ENCODE peak calls at places on chromosomes 5 and 9, in four cellular contexts. T is GM12878, H is HepG2, F is K562. P is an unnamed sample.

GRCh38 chr5:158451203-158451982 is 592.4 kb upstream of the CLINT1 start:
- DNase-seq in T (no peak), H (no peak), F (no peak), P (no peak)

GRCh38 chr9:134666801-134667200 is 25.2 kb downstream of the COL5A1 start:
- DNase-seq in T (no peak), H (no peak), F (no peak), P (no peak)

GRCh38 chr5:122352331-122352730 is 40.3 kb downstream of the SNCAIP start:
- DNase-seq in T (no peak), H (no peak), F (no peak), P (no peak)

GRCh38 chr5:87300744-87301143 is 33.1 kb downstream of the RASA1 start:
- DNase-seq in T (no peak), H (peak), F (peak), P (peak)

GRCh38 chr5:36017622-36018021 is 26.4 kb upstream of the UGT3A1 start:
- DNase-seq in T (no peak), H (no peak), F (no peak), P (no peak)

GRCh38 chr9:104539275-104539674 is 2.6 kb upstream of the OR13C3 start:
- DNase-seq in T (no peak), H (no peak), F (no peak), P (no peak)

GRCh38 chr9:77166193-77166592 is 11.1 kb upstream of the VPS13A start:
- DNase-seq in T (no peak), H (no peak), F (no peak), P (no peak)

GRCh38 chr5:10839118-10839517 is 78.1 kb upstream of the DAP start:
- DNase-seq in T (no peak), H (no peak), F (no peak), P (no peak)

GRCh38 chr9:16482764-16483163 is 387.7 kb downstream of the BNC2 start:
- DNase-seq in T (no peak), H (no peak), F (no peak), P (no peak)

GRCh38 chr9:121743441-121744001 is 92.1 kb downstream of the DAB2IP start:
- DNase-seq in T (no peak), H (peak), F (no peak), P (peak)

GRCh38 chr5:143316337-143316736 is 87.1 kb downstream of the NR3C1 start:
- DNase-seq in T (no peak), H (no peak), F (no peak), P (no peak)

GRCh38 chr5:95812100-95812472 is 10.4 kb downstream of the GLRX start:
- DNase-seq in T (no peak), H (peak), F (peak), P (no peak)

GRCh38 chr5:140037012-140037411 is 6.1 kb downstream of the NRG2 start:
- DNase-seq in T (no peak), H (no peak), F (no peak), P (no peak)

GRCh38 chr5:127290019-127290945 is at the start of gene MEGF10:
- DNase-seq in T (no peak), H (peak), F (peak), P (no peak)

GRCh38 chr5:14428302-14429081 is 153.1 kb upstream of the OTULINL start:
- DNase-seq in T (no peak), H (no peak), F (no peak), P (no peak)

GRCh38 chr5:55591671-55592070 is 56.9 kb upstream of the PLPP1 start:
- DNase-seq in T (no peak), H (no peak), F (no peak), P (no peak)

GRCh38 chr5:81848368-81848767 is 97.5 kb upstream of the SSBP2 start:
- DNase-seq in T (no peak), H (no peak), F (no peak), P (no peak)

GRCh38 chr9:97570899-97571298 is 62.3 kb downstream of the TSTD2 start:
- DNase-seq in T (no peak), H (no peak), F (no peak), P (no peak)

GRCh38 chr5:153654444-153654843 is 164.0 kb downstream of the GRIA1 start:
- DNase-seq in T (no peak), H (no peak), F (no peak), P (no peak)

GRCh38 chr5:128579111-128579510 is 41.1 kb upstream of the FBN2 start:
- DNase-seq in T (no peak), H (no peak), F (no peak), P (no peak)

GRCh38 chr5:73862796-73863195 is 236.8 kb downstream of the ARHGEF28 start:
- DNase-seq in T (no peak), H (no peak), F (no peak), P (no peak)

GRCh38 chr5:133977858-133978257 is 9.4 kb upstream of the C5orf15 start:
- DNase-seq in T (no peak), H (no peak), F (no peak), P (no peak)

GRCh38 chr5:36950586-36951457 is 74.3 kb downstream of the NIPBL start:
- DNase-seq in T (no peak), H (no peak), F (no peak), P (no peak)

GRCh38 chr5:133460172-133460758 is 152.1 kb downstream of the FSTL4 start:
- DNase-seq in T (no peak), H (no peak), F (peak), P (peak)

GRCh38 chr5:178213748-178214151 is 9.4 kb downstream of the HNRNPAB start:
- DNase-seq in T (no peak), H (no peak), F (no peak), P (no peak)

GRCh38 chr9:104970588-104970987 is 42.6 kb upstream of the ABCA1 start:
- DNase-seq in T (no peak), H (no peak), F (no peak), P (no peak)

GRCh38 chr9:125994066-125994943 is 247.1 kb downstream of the PBX3 start:
- DNase-seq in T (no peak), H (no peak), F (no peak), P (no peak)

GRCh38 chr9:5446451-5447236 is 3.7 kb upstream of the CD274 start:
- DNase-seq in T (no peak), H (no peak), F (no peak), P (no peak)

GRCh38 chr9:87069690-87070089 is 122.4 kb upstream of the GAS1 start:
- DNase-seq in T (no peak), H (no peak), F (no peak), P (no peak)

GRCh38 chr9:137058651-137059234 is 4.9 kb upstream of the ENTPD2 start:
- DNase-seq in T (no peak), H (no peak), F (no peak), P (no peak)

GRCh38 chr9:114792396-114792795 is 13.4 kb downstream of the TNFSF15 start:
- DNase-seq in T (no peak), H (no peak), F (no peak), P (no peak)

GRCh38 chr9:96008502-96009222 is 133.2 kb downstream of the ERCC6L2 start:
- DNase-seq in T (no peak), H (no peak), F (peak), P (no peak)

GRCh38 chr5:125439243-125439642 is 692.8 kb upstream of the ZNF608 start:
- DNase-seq in T (no peak), H (no peak), F (no peak), P (no peak)

GRCh38 chr5:173327948-173328895 is at the start of gene STC2:
- DNase-seq in T (peak), H (peak), F (peak), P (peak)
- H3K9ac ChIP-seq in T (peak), H (peak), F (peak), P (peak)

DNA sequence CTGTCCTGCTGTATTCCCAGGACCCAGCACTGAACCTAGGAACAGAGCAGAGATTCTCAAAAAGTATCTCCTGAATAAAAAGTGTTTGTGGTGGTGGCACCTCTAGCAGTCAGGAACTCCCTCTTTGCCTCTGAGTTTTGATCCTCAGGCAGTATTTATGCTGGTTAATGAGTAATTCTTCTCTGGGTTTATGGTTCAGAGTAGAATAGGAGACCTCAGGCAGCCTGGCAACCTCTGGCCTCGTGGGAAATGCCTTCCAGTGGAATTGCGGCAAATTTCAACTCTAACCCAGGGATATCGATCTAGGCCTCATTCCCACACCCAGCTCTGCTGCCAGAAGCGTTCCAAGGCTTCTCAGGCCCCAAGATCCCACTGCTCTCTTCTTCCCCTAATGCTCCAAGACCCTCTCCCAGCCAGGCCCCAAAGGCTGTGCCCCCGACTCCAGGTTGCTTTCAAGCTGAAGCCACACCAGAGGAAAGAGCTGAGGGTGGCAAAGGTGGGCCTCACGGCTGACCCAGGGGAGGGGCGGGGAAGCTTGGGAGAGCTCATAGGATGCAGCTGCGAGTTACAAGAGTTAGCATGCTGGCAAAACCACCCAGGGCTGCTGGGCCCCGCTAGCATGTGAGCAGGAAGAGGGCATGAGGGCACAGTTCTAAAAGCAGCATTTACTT is 10.9 kb upstream of the HDHD3 start:
- DNase-seq in T (no peak), H (peak), F (no peak), P (no peak)
- TF ChIP-seq SP1 in T (no peak), H (no peak), F (no peak), P (no peak)

DNA sequence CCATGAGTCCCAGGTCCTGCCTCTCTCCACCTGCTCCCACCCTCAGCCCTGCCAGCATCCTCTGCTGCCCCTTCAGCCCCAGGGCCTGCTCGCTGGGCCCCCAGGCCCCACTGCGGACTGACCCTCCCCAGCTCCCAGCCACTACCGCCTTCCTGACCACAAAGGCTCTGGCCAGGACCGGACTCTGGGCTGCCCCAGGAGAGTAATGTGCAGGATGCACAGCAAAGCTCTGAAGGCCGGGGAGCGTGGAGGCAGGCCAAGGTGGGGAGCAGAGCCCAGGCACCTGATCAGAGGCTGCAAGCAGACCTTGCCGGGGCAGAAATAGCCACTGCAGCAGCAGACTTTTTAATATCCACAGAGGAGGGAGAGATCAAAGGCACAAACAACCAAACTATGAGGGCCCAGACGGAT is 27.9 kb downstream of the IPPK start:
- DNase-seq in T (no peak), H (no peak), F (no peak), P (no peak)
- H3K4me3 ChIP-seq in T (no peak), H (no peak), F (no peak), P (no peak)

GRCh38 chr9:94899464-94900221 is 173.1 kb downstream of the AOPEP start:
- DNase-seq in T (no peak), H (peak), F (no peak), P (no peak)
- H3K9ac ChIP-seq in T (no peak), H (peak), F (no peak), P (no peak)